ENCODE peak calls at places on chromosomes 1 and 21, in four cellular contexts. W, K, J and Y are unnamed samples.

GRCh38 chr1:228283043-228283371 is 75.2 kb downstream of the OBSCN start:
- DNase-seq in W (no peak), K (no peak), J (no peak), Y (no peak)

GRCh38 chr1:172408958-172409357 is 11.5 kb upstream of the C1orf105 start:
- DNase-seq in K (no peak), W (no peak), J (no peak), Y (no peak)

GRCh38 chr1:42140191-42140590 is 13.0 kb upstream of the GUCA2B start:
- DNase-seq in K (no peak), J (no peak), W (no peak), Y (no peak)

GRCh38 chr1:63042278-63042677 is 258.3 kb downstream of the ATG4C start:
- DNase-seq in W (no peak), J (no peak), K (no peak), Y (no peak)

GRCh38 chr1:228922722-228923376 is 187.6 kb downstream of the RHOU start:
- DNase-seq in K (no peak), W (no peak), J (no peak), Y (no peak)

GRCh38 chr1:207853372-207853757 is 57.6 kb downstream of the CD34 start:
- DNase-seq in J (no peak), K (no peak), W (no peak), Y (no peak)

GRCh38 chr1:24964811-24965570 is 34.9 kb upstream of the RUNX3 start:
- DNase-seq in K (no peak), W (no peak), J (no peak), Y (peak; percentile 78)

GRCh38 chr1:101291562-101292035 is 54.8 kb downstream of the S1PR1 start:
- DNase-seq in K (no peak), W (peak; percentile 40), J (no peak), Y (no peak)

GRCh38 chr21:17925000-17925610 is 105.9 kb upstream of the C21orf91 start:
- DNase-seq in K (peak; percentile 63), W (peak; percentile 83), J (peak; percentile 12), Y (peak; percentile 42)

GRCh38 chr1:217138839-217139466 is 415.7 kb upstream of the ESRRG start:
- DNase-seq in J (no peak), K (no peak), W (no peak), Y (no peak)

GRCh38 chr1:82420584-82420983 is 619.9 kb downstream of the ADGRL2 start:
- DNase-seq in W (no peak), K (no peak), J (no peak), Y (no peak)

GRCh38 chr1:44507490-44508396 is 102.7 kb downstream of the RNF220 start:
- DNase-seq in W (no peak), J (no peak), K (no peak), Y (no peak)

GRCh38 chr1:24318238-24318987 is 744 bp upstream of the GRHL3 start:
- DNase-seq in J (no peak), K (no peak), W (no peak), Y (no peak)

GRCh38 chr1:172109357-172109756 is 268.1 kb downstream of the DNM3 start:
- DNase-seq in K (no peak), W (no peak), J (no peak), Y (no peak)

GRCh38 chr1:68111804-68112436 is 61.5 kb upstream of the DIRAS3 start:
- DNase-seq in J (peak; percentile 84), W (peak; percentile 83), K (peak; percentile 56), Y (peak; percentile 64)

GRCh38 chr1:197210426-197210825 is 57.6 kb upstream of the CRB1 start:
- DNase-seq in W (no peak), K (no peak), J (no peak), Y (no peak)

GRCh38 chr1:44641126-44642102 is 32.9 kb downstream of the TMEM53 start:
- DNase-seq in K (no peak), W (no peak), J (no peak), Y (no peak)

DNA sequence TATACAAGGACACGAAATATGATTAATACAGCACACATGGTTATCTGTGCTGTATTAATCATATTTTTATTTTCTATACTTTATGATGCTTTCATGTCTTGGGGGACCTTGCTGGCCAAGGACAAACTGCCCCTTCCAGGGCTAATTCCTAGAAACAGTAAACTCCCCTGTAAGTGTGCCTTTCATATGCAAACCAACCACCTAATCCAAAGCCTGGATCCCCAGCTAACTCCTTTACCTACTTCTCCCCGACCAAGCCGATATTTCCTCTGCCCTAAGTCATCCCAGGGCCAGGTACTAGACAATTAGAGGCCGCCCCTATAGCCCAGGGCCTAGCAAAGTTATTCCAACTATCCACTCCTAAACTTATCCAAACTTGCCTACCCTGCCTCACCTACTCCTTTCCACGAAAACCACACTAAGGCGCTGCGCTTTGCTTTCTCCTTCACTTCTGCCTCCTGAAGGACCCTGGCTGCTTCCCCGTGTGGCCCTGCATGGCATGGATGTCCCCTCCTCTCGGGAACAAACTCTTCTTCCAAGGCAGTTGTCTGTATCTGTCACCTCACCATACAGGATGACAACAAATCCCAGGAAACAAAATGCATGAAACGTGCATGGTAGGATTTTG is 10.2 kb downstream of the SH3BP5L start:
- DNase-seq in W (no peak), K (no peak), J (no peak), Y (no peak)
- H3K36me3 ChIP-seq in W (no peaks in the 10 kb centered on the region), K (no peaks in the 10 kb centered on the region), J (no peaks in the 10 kb centered on the region), Y (peaks cover 31% of the 10 kb centered on the region)

DNA sequence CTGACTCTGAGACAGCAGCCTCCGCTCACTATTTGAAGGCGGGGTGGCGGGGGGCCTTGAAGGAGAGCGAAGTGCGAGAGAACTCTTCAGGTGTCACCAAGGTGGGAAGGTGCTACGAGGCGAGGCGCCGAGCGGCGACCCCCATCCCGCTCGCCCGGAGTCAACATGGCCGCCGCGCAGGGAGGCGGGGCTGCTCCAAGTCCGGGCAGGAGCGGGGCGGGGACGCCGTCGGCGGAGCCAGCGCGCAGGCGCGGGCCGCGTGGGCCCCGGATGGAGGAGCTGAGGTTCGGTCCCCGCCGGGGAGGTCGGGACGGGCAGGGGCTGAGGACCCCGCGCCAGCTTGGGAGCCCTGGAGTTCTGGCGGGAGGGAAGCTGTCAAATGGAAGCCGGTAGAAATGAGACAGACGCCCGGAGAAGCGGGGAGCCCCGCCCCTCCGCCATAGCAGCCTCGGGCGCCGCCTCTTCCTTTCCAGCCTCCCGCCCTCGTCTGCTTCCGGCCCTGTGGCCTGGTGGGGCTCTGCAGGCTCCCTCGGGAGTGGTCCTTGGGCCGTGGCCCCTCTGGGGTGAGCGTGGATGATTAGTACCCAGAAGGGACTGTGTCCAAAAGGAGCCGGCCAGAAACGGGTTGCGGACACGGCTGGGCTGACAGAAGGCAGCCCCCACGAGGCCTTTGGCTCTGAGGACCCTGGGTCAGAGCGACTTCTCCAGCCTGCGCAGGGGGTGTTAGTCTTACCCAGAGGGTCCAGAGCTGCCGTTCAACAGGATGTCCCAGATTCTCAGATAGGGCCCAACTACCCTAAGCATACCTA is at the start of gene PIGV:
- DNase-seq in J (peak; percentile 89), K (peak; percentile 84), W (peak; percentile 91), Y (peak; percentile 90)
- TF ChIP-seq POLR2A in J (peak; percentile 84), K (peak; percentile 84), W (peak; percentile 54), Y (peak; percentile 81)

DNA sequence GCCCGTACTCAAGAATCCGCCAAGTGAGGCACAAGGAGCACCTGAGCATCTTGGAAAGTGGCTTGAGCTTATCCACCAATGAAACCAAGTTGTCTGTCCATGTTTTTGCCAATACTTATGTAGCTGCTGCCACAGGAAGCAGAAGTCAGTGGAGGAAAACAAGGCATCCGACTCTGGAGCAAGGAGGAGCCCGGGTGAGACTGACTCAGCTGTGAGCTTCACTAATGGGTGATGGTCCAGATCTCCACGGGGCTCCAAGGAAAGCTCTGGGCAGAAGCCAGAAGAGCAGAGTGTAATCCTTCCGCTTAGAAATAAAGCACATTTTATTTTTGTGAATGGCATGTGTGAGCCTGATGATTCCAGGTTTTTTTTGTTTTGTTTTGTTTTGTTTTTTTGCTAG is 12.3 kb upstream of the SSR2 start:
- DNase-seq in J (no peak), W (no peak), K (no peak), Y (no peak)
- H3K36me3 ChIP-seq in J (no peaks in the 10 kb centered on the region), W (no peaks in the 10 kb centered on the region), K (no peaks in the 10 kb centered on the region), Y (peaks cover 7% of the 10 kb centered on the region)

GRCh38 chr1:33005117-33005811 is 31.4 kb downstream of the AK2 start:
- DNase-seq in W (no peak), K (no peak), J (no peak), Y (no peak)

GRCh38 chr1:33008051-33008914 is 28.4 kb downstream of the AK2 start:
- DNase-seq in K (no peak), J (no peak), W (no peak), Y (no peak)

GRCh38 chr1:33009561-33009960 is 27.1 kb downstream of the AK2 start:
- DNase-seq in J (no peak), W (peak; percentile 64), K (no peak), Y (no peak)

GRCh38 chr1:33005812-33006465 is 30.7 kb downstream of the AK2 start:
- DNase-seq in K (no peak), W (no peak), J (no peak), Y (no peak)

GRCh38 chr1:33007190-33008050 is 29.3 kb downstream of the AK2 start:
- DNase-seq in K (peak; percentile 54), W (peak; percentile 43), J (peak; percentile 20), Y (peak; percentile 28)
- TF ChIP-seq POLR2A in K (no peak), W (no peak), J (no peak), Y (no peak)

GRCh38 chr1:21268281-21269239 is 21.7 kb downstream of the ECE1 start:
- DNase-seq in J (no peak), W (peak; percentile 53), K (no peak), Y (peak; percentile 60)
- H3K36me3 ChIP-seq in J (no peaks in the 10 kb centered on the region), W (no peaks in the 10 kb centered on the region), K (no peaks in the 10 kb centered on the region), Y (no peaks in the 10 kb centered on the region)

DNA sequence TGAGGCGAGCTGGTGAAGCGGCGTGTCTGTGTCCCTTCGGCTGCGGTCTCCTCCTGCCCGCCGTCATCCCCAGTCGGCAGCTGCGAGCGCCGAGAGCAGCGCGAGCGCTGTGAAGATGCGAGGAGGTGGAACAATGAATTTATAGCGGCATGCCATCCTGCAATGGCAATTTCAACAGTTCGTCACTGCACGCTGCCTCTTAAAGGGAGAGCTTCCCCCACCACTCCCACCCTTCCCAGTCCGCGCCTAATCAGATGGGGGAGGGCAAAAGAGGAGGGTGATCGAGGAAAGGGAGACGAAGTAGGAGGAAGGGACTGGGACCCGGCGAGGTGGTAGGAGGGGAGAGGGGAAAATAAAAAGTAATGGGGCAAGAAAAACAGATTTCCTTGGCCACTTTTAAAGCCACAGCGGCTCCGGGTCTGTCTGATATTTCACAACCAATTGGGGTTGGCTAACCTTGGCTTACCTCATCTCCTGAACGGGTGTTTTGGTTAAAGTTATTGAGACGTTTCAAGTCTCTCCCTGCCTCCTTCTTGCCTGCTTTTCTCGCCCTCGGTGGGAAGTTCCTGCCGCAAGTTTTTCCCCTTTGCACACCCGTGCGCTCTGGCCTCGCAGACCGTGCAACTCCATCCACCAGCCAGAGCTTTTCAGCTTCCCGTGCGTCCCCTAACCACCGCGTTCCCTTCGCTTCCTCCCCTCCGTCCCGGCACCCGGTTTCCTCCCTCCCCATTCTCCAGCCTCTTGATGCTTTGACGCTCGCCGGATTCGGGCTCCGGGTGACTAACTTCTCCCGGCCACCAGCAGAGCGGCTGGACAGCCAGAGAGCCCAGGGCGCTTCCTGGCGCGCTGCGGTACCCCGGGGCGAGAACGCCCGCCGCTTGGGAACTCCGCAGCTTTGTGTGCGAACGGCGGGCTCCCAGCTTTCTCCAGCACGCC is at the start of gene ADAMTS5:
- DNase-seq in K (peak; percentile 77), J (peak; percentile 72), W (peak; percentile 30), Y (peak; percentile 15)
- TF ChIP-seq POLR2A in K (no peak), J (peak; percentile 45), W (no peak), Y (peak; percentile 35)

GRCh38 chr21:32073190-32073589 is 200.4 kb downstream of the HUNK start:
- DNase-seq in J (no peak), W (no peak), K (no peak), Y (no peak)
- H3K36me3 ChIP-seq in J (no peaks in the 10 kb centered on the region), W (no peaks in the 10 kb centered on the region), K (no peaks in the 10 kb centered on the region), Y (no peaks in the 10 kb centered on the region)